ENCODE peak calls at places on chromosomes 5 and 9, in five cellular contexts. S is stimulated activated CD8-positive, alpha-beta memory T cell treated with anti-CD3 and anti-CD28 coated beads, Interleukin-4, amount 100 ng/mL, for 1 hour; L is PC-3; Q is GM13977; G is NCI-H510A treated with DMSO at 0.1 percent for 48 hours. P is an unnamed sample.

GRCh38 chr5:19837536-19838179 is 150.3 kb downstream of the CDH18 start:
- DNase-seq in S (no peak), L (no peak), Q (no peak), G (no peak), P (no peak)

GRCh38 chr9:109513871-109514270 is 15.8 kb upstream of the PTPN3 start:
- DNase-seq in S (no peak), L (no peak), Q (no peak), G (no peak), P (no peak)

GRCh38 chr5:124735169-124735858 is 11.1 kb downstream of the ZNF608 start:
- DNase-seq in S (no peak), L (no peak), Q (peak), G (peak), P (no peak)

GRCh38 chr5:93674138-93674537 is 67.3 kb downstream of the POU5F2 start:
- DNase-seq in S (no peak), L (no peak), Q (no peak), G (no peak), P (no peak)

GRCh38 chr5:147369742-147370374 is 135.0 kb downstream of the STK32A start:
- DNase-seq in S (no peak), L (peak), Q (no peak), G (peak), P (no peak)

GRCh38 chr9:113558632-113559502 is 95.3 kb downstream of the RGS3 start:
- DNase-seq in S (no peak), L (no peak), Q (no peak), G (no peak), P (no peak)

GRCh38 chr5:2278825-2279224 is 396.1 kb upstream of the IRX4 start:
- DNase-seq in S (no peak), L (no peak), Q (no peak), G (no peak), P (no peak)

GRCh38 chr5:81835813-81836458 is 85.0 kb upstream of the SSBP2 start:
- DNase-seq in S (no peak), L (no peak), Q (no peak), G (no peak), P (no peak)

GRCh38 chr5:163612358-163613149 is 107.1 kb downstream of the MAT2B start:
- DNase-seq in S (no peak), L (no peak), Q (no peak), G (no peak), P (no peak)

GRCh38 chr9:124187311-124187710 is 70.4 kb upstream of the NEK6 start:
- DNase-seq in S (no peak), L (no peak), Q (no peak), G (no peak), P (no peak)

GRCh38 chr5:179486596-179487051 is 63.7 kb upstream of the RUFY1 start:
- DNase-seq in S (no peak), L (no peak), Q (no peak), G (no peak), P (no peak)

GRCh38 chr5:174844971-174845370 is 120.6 kb downstream of the MSX2 start:
- DNase-seq in S (no peak), L (no peak), Q (no peak), G (no peak), P (no peak)

GRCh38 chr9:93645149-93645889 is 68.9 kb downstream of the PHF2 start:
- DNase-seq in S (no peak), L (no peak), Q (no peak), G (no peak), P (no peak)

GRCh38 chr5:111787006-111787405 is 30.0 kb upstream of the NREP start:
- DNase-seq in S (no peak), L (no peak), Q (no peak), G (no peak), P (no peak)

GRCh38 chr9:71692337-71692736 is 76.0 kb downstream of the CEMIP2 start:
- DNase-seq in S (no peak), L (no peak), Q (no peak), G (no peak), P (no peak)

GRCh38 chr5:139633295-139634027 is 14.7 kb upstream of the CXXC5 start:
- DNase-seq in S (no peak), L (peak), Q (peak), G (peak), P (no peak)

GRCh38 chr5:116441223-116441622 is 133.4 kb downstream of the SEMA6A start:
- DNase-seq in S (no peak), L (peak), Q (no peak), G (peak), P (no peak)

GRCh38 chr5:128491291-128491690 is 46.8 kb downstream of the FBN2 start:
- DNase-seq in S (no peak), L (no peak), Q (no peak), G (no peak), P (no peak)

GRCh38 chr9:82168585-82168984 is 180.0 kb downstream of the SPATA31D1 start:
- DNase-seq in S (no peak), L (peak), Q (no peak), G (peak), P (no peak)

GRCh38 chr5:135308752-135309151 is 90.3 kb downstream of the MACROH2A1 start:
- DNase-seq in S (no peak), L (peak), Q (no peak), G (no peak), P (no peak)

GRCh38 chr5:120613729-120614128 is 149.6 kb downstream of the PRR16 start:
- DNase-seq in S (no peak), L (no peak), Q (no peak), G (no peak), P (no peak)

GRCh38 chr9:22175972-22176545 is 167.0 kb upstream of the CDKN2B start:
- DNase-seq in S (no peak), L (no peak), Q (no peak), G (no peak), P (no peak)

GRCh38 chr5:81579525-81579924 is 171.4 kb downstream of the SSBP2 start:
- DNase-seq in S (no peak), L (no peak), Q (no peak), G (peak), P (no peak)

GRCh38 chr5:174571662-174572397 is 152.6 kb upstream of the MSX2 start:
- DNase-seq in S (no peak), L (peak), Q (no peak), G (no peak), P (peak)

GRCh38 chr5:15579193-15579990 is 79.4 kb downstream of the FBXL7 start:
- DNase-seq in S (no peak), L (no peak), Q (no peak), G (no peak), P (no peak)

GRCh38 chr5:42680035-42680434 is 76.6 kb upstream of the CCDC152 start:
- DNase-seq in S (no peak), L (no peak), Q (no peak), G (no peak), P (no peak)

GRCh38 chr5:128274441-128274840 is 190.9 kb downstream of the SLC12A2 start:
- DNase-seq in S (no peak), L (no peak), Q (no peak), G (no peak), P (no peak)

GRCh38 chr9:110619831-110620230 is 40.3 kb upstream of the SVEP1 start:
- DNase-seq in S (no peak), L (no peak), Q (no peak), G (no peak), P (no peak)

GRCh38 chr5:147453901-147454814 is 55.7 kb downstream of the DPYSL3 start:
- DNase-seq in S (peak), L (peak), Q (peak), G (peak), P (peak)

GRCh38 chr5:78624011-78624541 is 24.5 kb downstream of the LHFPL2 start:
- DNase-seq in S (no peak), L (no peak), Q (no peak), G (no peak), P (no peak)

GRCh38 chr5:157596449-157596848 is 20.9 kb upstream of the ADAM19 start:
- DNase-seq in S (no peak), L (no peak), Q (no peak), G (no peak), P (no peak)

GRCh38 chr5:90650767-90651166 is 92.2 kb downstream of the ADGRV1 start:
- DNase-seq in S (no peak), L (no peak), Q (no peak), G (no peak), P (no peak)

GRCh38 chr5:52878671-52879070 is 91.0 kb downstream of the ITGA1 start:
- DNase-seq in S (no peak), L (peak), Q (no peak), G (no peak), P (no peak)

GRCh38 chr5:143168171-143168681 is 235.3 kb downstream of the NR3C1 start:
- DNase-seq in S (no peak), L (no peak), Q (no peak), G (no peak), P (no peak)

GRCh38 chr9:74696520-74696919 is 191.2 kb downstream of the TRPM6 start:
- DNase-seq in S (no peak), L (no peak), Q (no peak), G (no peak), P (no peak)

GRCh38 chr9:113476511-113476916 is 13.0 kb downstream of the RGS3 start:
- DNase-seq in S (no peak), L (no peak), Q (no peak), G (no peak), P (no peak)

P was measured in GOT3.